ENCODE peak calls at places on chromosomes 1 and 21, in five cellular contexts. U is IMR-90, I is H9, K is mesenchymal stem cell, R is mesendoderm. Z is an unnamed sample.

GRCh38 chr1:43525995-43526394 is 4.7 kb upstream of the PTPRF start:
- DNase-seq in U (peak; percentile 67), I (no peak), K (peak; percentile 48), R (no peak), Z (no peak)

GRCh38 chr1:8836228-8836627 is 18.8 kb upstream of the RERE start:
- DNase-seq in U (no peak), I (no peak), K (no peak), R (no peak), Z (no peak)

GRCh38 chr1:117017648-117018047 is 16.1 kb downstream of the CD101 start:
- DNase-seq in U (no peak), I (no peak), K (no peak), R (no peak), Z (no peak)

GRCh38 chr21:34182436-34182835 is 109.1 kb downstream of the MRPS6 start:
- DNase-seq in U (no peak), I (no peak), K (no peak), R (no peak), Z (no peak)

GRCh38 chr21:29650561-29651022 is 289.2 kb downstream of the GRIK1 start:
- DNase-seq in U (no peak), I (no peak), K (no peak), R (peak; percentile 7), Z (no peak)

GRCh38 chr1:178263341-178263740 is 169.4 kb downstream of the RASAL2 start:
- DNase-seq in U (peak; percentile 44), I (no peak), K (peak; percentile 75), R (no peak), Z (no peak)

GRCh38 chr1:162926906-162927305 is 65.9 kb upstream of the CCDC190 start:
- DNase-seq in U (no peak), I (no peak), K (no peak), R (no peak), Z (no peak)

GRCh38 chr1:212291505-212292134 is 6.4 kb downstream of the PPP2R5A start:
- DNase-seq in U (peak; percentile 44), I (no peak), K (peak; percentile 74), R (peak; percentile 83), Z (peak; percentile 60)

GRCh38 chr21:40404319-40404906 is 442.5 kb downstream of the DSCAM start:
- DNase-seq in U (no peak), I (no peak), K (no peak), R (no peak), Z (no peak)

GRCh38 chr1:68141801-68142440 is 90.4 kb downstream of the WLS start:
- DNase-seq in U (peak; percentile 27), I (no peak), K (no peak), R (peak; percentile 52), Z (no peak)
- H2BK120ac ChIP-seq in U (peak overlapping the region; percentile 69), I (peak overlapping the region; percentile 53), K (no peak overlapping the region), R (no peak overlapping the region), Z (no peak overlapping the region)

DNA sequence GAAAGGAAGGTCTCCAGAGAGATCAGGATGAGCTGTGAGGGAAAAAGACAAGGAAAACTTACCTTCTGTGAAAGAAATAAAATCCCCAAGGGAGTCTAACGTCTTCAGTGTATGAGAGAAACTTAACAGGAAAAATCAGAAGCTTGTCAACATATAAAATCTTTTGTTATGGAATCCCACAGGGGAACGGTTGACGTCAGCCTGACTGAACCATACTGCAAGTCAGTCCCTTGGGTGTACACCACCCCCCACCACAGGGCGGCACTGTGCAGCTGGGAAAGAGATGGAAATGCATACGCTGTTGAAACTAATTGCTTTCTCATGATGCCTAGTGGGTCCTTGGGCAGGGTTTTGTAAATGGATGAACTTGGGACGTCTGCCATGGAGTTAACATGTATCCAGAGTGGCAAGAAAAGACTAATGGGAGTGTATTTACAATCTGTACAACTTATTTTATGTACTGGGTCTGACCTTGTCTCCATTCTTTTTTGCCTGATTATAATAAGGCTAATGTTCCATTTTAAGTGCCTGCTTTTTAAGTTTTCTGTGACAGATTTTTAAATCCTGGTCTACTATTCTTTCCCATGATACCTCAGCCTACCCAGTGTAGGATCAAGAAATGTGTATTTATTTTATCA is 22.7 kb downstream of the UTP25 start:
- DNase-seq in U (peak; percentile 45), I (peak; percentile 68), K (peak; percentile 61), R (peak; percentile 64), Z (no peak)
- H2BK120ac ChIP-seq in U (no peak overlapping the region), I (no peak overlapping the region), K (no peak overlapping the region), R (no peak overlapping the region), Z (no peak overlapping the region)

GRCh38 chr1:55724551-55725325 is 509.6 kb upstream of the USP24 start:
- DNase-seq in U (peak; percentile 97), I (no peak), K (peak; percentile 86), R (no peak), Z (no peak)
- H2BK120ac ChIP-seq in U (peak overlapping the region; percentile 100), I (no peak overlapping the region), K (no peak overlapping the region), R (no peak overlapping the region), Z (no peak overlapping the region)

DNA sequence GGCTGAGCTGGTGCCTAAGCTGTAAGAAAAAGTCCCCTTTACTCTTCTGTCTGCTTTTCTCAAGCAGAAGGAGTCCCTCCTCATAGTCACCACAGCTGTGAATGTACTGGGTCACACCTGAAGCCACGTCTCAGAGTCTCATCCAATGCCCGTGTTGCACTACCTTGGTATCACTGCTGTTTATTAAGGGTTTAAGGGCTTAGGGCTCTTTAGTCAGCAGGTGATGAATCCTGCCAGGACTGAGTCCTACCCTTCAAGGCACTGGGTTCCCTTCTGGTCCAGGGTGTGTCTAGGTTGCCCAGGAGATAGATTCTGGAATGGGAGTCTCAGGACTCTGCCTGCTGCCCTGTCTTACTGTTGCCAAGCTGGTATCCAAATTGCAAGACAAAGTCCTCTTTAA is 33.4 kb upstream of the ROR1 start:
- DNase-seq in U (no peak), I (no peak), K (no peak), R (no peak), Z (no peak)
- H2BK120ac ChIP-seq in U (no peak overlapping the region), I (no peak overlapping the region), K (no peak overlapping the region), R (no peak overlapping the region), Z (no peak overlapping the region)

GRCh38 chr21:44548381-44548780 is 2.9 kb downstream of the KRTAP10-2 start:
- DNase-seq in U (no peak), I (no peak), K (no peak), R (no peak), Z (no peak)
- H2BK120ac ChIP-seq in U (no peak overlapping the region), I (no peak overlapping the region), K (no peak overlapping the region), R (peak overlapping the region; percentile 52), Z (no peak overlapping the region)

GRCh38 chr1:156419863-156420208 is 50.8 kb downstream of the RHBG start:
- DNase-seq in U (no peak), I (peak; percentile 73), K (no peak), R (peak; percentile 82), Z (no peak)

GRCh38 chr1:156422602-156423091 is 53.6 kb downstream of the RHBG start:
- DNase-seq in U (no peak), I (no peak), K (no peak), R (peak; percentile 90), Z (no peak)

GRCh38 chr1:156421939-156422601 is 53.1 kb downstream of the RHBG start:
- DNase-seq in U (no peak), I (peak; percentile 49), K (no peak), R (peak; percentile 89), Z (no peak)

GRCh38 chr1:156421062-156421938 is 52.3 kb downstream of the RHBG start:
- DNase-seq in U (peak; percentile 45), I (peak; percentile 95), K (peak; percentile 63), R (peak; percentile 97), Z (peak; percentile 69)

DNA sequence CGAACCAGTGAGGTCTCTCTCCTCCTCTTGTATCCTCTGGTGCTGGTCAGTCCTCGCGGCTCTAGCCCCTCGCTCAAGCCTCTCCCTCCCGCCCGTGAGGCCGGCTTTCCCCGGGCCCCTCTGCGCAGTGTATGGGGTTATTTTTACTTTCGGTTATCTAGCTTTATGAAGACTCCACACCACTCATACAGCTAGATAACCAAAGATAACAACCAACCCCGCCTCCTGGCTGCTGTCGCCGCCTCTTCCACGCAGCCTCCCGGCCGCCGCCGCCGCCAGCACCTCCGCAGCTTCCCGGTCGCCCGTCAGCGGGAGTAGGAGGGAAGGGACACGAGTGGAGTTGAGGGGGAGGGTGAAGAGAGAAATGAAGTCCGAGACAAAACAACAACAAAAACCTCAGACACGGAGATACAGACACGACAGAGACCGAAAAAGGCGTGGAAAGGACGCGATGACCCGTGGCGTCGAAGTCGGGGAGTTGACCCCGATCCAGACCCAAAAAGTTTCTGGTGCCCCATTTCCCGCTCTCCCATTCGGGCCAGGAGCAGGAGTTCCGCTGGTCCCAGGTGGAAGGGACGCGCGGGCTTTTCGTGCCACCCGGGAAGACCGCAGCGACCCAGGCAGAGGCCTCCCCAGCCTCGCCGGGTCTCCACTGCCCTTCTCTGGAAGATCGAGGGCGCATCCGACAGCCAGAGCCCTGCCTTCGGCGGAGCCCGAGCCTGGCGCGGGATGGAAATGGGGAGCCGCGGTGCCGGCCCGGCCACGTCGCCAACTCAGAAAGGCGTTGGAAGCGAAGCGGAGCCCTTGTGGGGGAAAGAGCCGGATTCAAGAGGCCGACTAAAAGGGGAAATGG is 51.4 kb downstream of the RHBG start:
- DNase-seq in U (no peak), I (peak; percentile 41), K (no peak), R (peak; percentile 49), Z (no peak)
- H2BK120ac ChIP-seq in U (no peak overlapping the region), I (no peak overlapping the region), K (no peak overlapping the region), R (no peak overlapping the region), Z (no peak overlapping the region)